ENCODE peak calls at places on chromosome 1, in ten cellular contexts. One of them, this sample, is unnamed.

GRCh38 chr1:155273134-155273982 is at the start of gene CLK2:
- DNase-seq in cardiac muscle cell: peak
- DNase-seq in left lung: peak
- DNase-seq in GM10248: peak
- DNase-seq in IMR-90: peak
- DNase-seq in HCT116: peak
- DNase-seq in stomach: peak
- DNase-seq in neural progenitor cell: peak
- DNase-seq in ovary: peak
- DNase-seq in B cell: peak
- DNase-seq in this sample: peak

GRCh38 chr1:9282436-9282955 is 10.2 kb upstream of the SPSB1 start:
- DNase-seq in cardiac muscle cell: no peak
- DNase-seq in left lung: no peak
- DNase-seq in HCT116: no peak
- DNase-seq in ovary: no peak
- DNase-seq in neural progenitor cell: no peak
- DNase-seq in stomach: no peak
- DNase-seq in B cell: no peak
- DNase-seq in GM10248: no peak
- DNase-seq in IMR-90: no peak
- DNase-seq in this sample: no peak

GRCh38 chr1:97844552-97845089 is 76.2 kb downstream of the DPYD start:
- DNase-seq in cardiac muscle cell: no peak
- DNase-seq in B cell: no peak
- DNase-seq in IMR-90: no peak
- DNase-seq in HCT116: no peak
- DNase-seq in stomach: no peak
- DNase-seq in ovary: no peak
- DNase-seq in GM10248: no peak
- DNase-seq in left lung: peak
- DNase-seq in neural progenitor cell: no peak
- DNase-seq in this sample: no peak

GRCh38 chr1:44084998-44085675 is 33.5 kb upstream of the KLF17 start:
- DNase-seq in neural progenitor cell: no peak
- DNase-seq in GM10248: no peak
- DNase-seq in stomach: no peak
- DNase-seq in B cell: no peak
- DNase-seq in left lung: no peak
- DNase-seq in IMR-90: peak
- DNase-seq in cardiac muscle cell: peak
- DNase-seq in HCT116: peak
- DNase-seq in ovary: no peak
- DNase-seq in this sample: no peak

GRCh38 chr1:114554577-114554976 is 26.8 kb downstream of the BCAS2 start:
- DNase-seq in IMR-90: no peak
- DNase-seq in cardiac muscle cell: no peak
- DNase-seq in ovary: no peak
- DNase-seq in HCT116: no peak
- DNase-seq in stomach: no peak
- DNase-seq in GM10248: no peak
- DNase-seq in left lung: no peak
- DNase-seq in neural progenitor cell: no peak
- DNase-seq in B cell: no peak
- DNase-seq in this sample: no peak

GRCh38 chr1:205261946-205262668 is 34.4 kb downstream of the TMCC2 start:
- DNase-seq in neural progenitor cell: no peak
- DNase-seq in cardiac muscle cell: peak
- DNase-seq in ovary: no peak
- DNase-seq in stomach: no peak
- DNase-seq in left lung: no peak
- DNase-seq in HCT116: no peak
- DNase-seq in IMR-90: peak
- DNase-seq in B cell: no peak
- DNase-seq in GM10248: no peak
- DNase-seq in this sample: no peak

GRCh38 chr1:192795913-192796312 is 12.9 kb upstream of the RGS2 start:
- DNase-seq in left lung: no peak
- DNase-seq in IMR-90: no peak
- DNase-seq in HCT116: no peak
- DNase-seq in neural progenitor cell: no peak
- DNase-seq in cardiac muscle cell: no peak
- DNase-seq in stomach: no peak
- DNase-seq in B cell: no peak
- DNase-seq in GM10248: no peak
- DNase-seq in ovary: no peak
- DNase-seq in this sample: no peak

GRCh38 chr1:232891116-232891515 is 59.3 kb upstream of the NTPCR start:
- DNase-seq in GM10248: no peak
- DNase-seq in ovary: no peak
- DNase-seq in IMR-90: peak
- DNase-seq in B cell: no peak
- DNase-seq in cardiac muscle cell: peak
- DNase-seq in neural progenitor cell: no peak
- DNase-seq in HCT116: no peak
- DNase-seq in stomach: no peak
- DNase-seq in left lung: no peak
- DNase-seq in this sample: no peak

GRCh38 chr1:11784993-11785769 is 20.6 kb downstream of the MTHFR start:
- DNase-seq in left lung: peak
- DNase-seq in cardiac muscle cell: peak
- DNase-seq in IMR-90: peak
- DNase-seq in B cell: peak
- DNase-seq in neural progenitor cell: peak
- DNase-seq in ovary: peak
- DNase-seq in GM10248: peak
- DNase-seq in stomach: peak
- DNase-seq in HCT116: peak
- DNase-seq in this sample: no peak

GRCh38 chr1:8763888-8764287 is 53.6 kb downstream of the RERE start:
- DNase-seq in cardiac muscle cell: peak
- DNase-seq in stomach: no peak
- DNase-seq in left lung: no peak
- DNase-seq in neural progenitor cell: peak
- DNase-seq in B cell: peak
- DNase-seq in IMR-90: peak
- DNase-seq in GM10248: peak
- DNase-seq in ovary: no peak
- DNase-seq in HCT116: no peak
- DNase-seq in this sample: no peak

GRCh38 chr1:197355248-197355995 is 87.4 kb downstream of the CRB1 start:
- DNase-seq in neural progenitor cell: no peak
- DNase-seq in B cell: no peak
- DNase-seq in IMR-90: no peak
- DNase-seq in stomach: no peak
- DNase-seq in HCT116: no peak
- DNase-seq in GM10248: no peak
- DNase-seq in left lung: peak
- DNase-seq in cardiac muscle cell: no peak
- DNase-seq in ovary: no peak
- DNase-seq in this sample: no peak

GRCh38 chr1:110196917-110197782 is 13.0 kb upstream of the KCNC4 start:
- DNase-seq in B cell: peak
- DNase-seq in ovary: no peak
- DNase-seq in IMR-90: peak
- DNase-seq in stomach: peak
- DNase-seq in cardiac muscle cell: peak
- DNase-seq in neural progenitor cell: peak
- DNase-seq in HCT116: peak
- DNase-seq in left lung: no peak
- DNase-seq in GM10248: peak
- DNase-seq in this sample: no peak

GRCh38 chr1:233627376-233627775 is 13.5 kb downstream of the KCNK1 start:
- DNase-seq in ovary: no peak
- DNase-seq in left lung: no peak
- DNase-seq in neural progenitor cell: no peak
- DNase-seq in stomach: no peak
- DNase-seq in HCT116: no peak
- DNase-seq in GM10248: no peak
- DNase-seq in B cell: no peak
- DNase-seq in IMR-90: no peak
- DNase-seq in cardiac muscle cell: no peak
- DNase-seq in this sample: no peak

DNA sequence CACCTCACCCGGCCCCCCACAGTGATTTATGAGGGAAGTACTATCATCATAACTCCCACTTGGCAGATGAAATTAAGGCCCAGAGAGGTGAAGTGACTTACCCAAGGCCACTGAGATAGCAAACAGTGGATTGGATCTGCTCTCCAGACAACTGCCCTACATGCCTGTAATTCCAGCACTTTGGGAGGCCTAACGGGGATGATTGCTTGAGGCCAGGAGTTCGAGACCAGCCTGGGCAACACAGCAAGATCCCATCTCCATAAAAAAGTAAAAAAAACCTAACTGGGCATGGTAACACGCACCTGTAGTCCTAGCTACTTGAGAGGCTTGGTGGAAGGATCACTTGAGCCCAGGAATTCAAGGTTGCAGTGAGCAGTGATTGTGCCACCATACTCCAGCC is 14.2 kb upstream of the RNF19B start:
- DNase-seq in GM10248: no peak
- DNase-seq in ovary: no peak
- DNase-seq in IMR-90: no peak
- DNase-seq in HCT116: no peak
- DNase-seq in stomach: no peak
- DNase-seq in neural progenitor cell: no peak
- DNase-seq in left lung: no peak
- DNase-seq in B cell: no peak
- DNase-seq in cardiac muscle cell: no peak
- DNase-seq in this sample: no peak
- TF ChIP-seq CTCF in GM10248: no peak
- TF ChIP-seq CTCF in ovary: no peak
- TF ChIP-seq CTCF in IMR-90: no peak
- TF ChIP-seq CTCF in HCT116: no peak
- TF ChIP-seq CTCF in stomach: no peak
- TF ChIP-seq CTCF in neural progenitor cell: no peak
- TF ChIP-seq CTCF in left lung: no peak
- TF ChIP-seq CTCF in B cell: no peak
- TF ChIP-seq CTCF in cardiac muscle cell: no peak
- TF ChIP-seq CTCF in this sample: no peak

GRCh38 chr1:209335090-209335692 is 248.3 kb upstream of the CAMK1G start:
- DNase-seq in neural progenitor cell: peak
- DNase-seq in ovary: no peak
- DNase-seq in GM10248: peak
- DNase-seq in HCT116: peak
- DNase-seq in IMR-90: peak
- DNase-seq in B cell: no peak
- DNase-seq in left lung: no peak
- DNase-seq in stomach: peak
- DNase-seq in cardiac muscle cell: peak
- DNase-seq in this sample: no peak
- TF ChIP-seq CTCF in neural progenitor cell: peak
- TF ChIP-seq CTCF in ovary: no peak
- TF ChIP-seq CTCF in GM10248: peak
- TF ChIP-seq CTCF in HCT116: peak
- TF ChIP-seq CTCF in IMR-90: peak
- TF ChIP-seq CTCF in B cell: peak
- TF ChIP-seq CTCF in left lung: peak
- TF ChIP-seq CTCF in stomach: peak
- TF ChIP-seq CTCF in cardiac muscle cell: peak
- TF ChIP-seq CTCF in this sample: peak

GRCh38 chr1:34870395-34870794 is 10.8 kb upstream of the SMIM12 start:
- DNase-seq in ovary: no peak
- DNase-seq in left lung: no peak
- DNase-seq in HCT116: no peak
- DNase-seq in IMR-90: no peak
- DNase-seq in neural progenitor cell: peak
- DNase-seq in GM10248: no peak
- DNase-seq in B cell: no peak
- DNase-seq in stomach: no peak
- DNase-seq in cardiac muscle cell: no peak
- DNase-seq in this sample: no peak
- TF ChIP-seq CTCF in ovary: no peak
- TF ChIP-seq CTCF in left lung: no peak
- TF ChIP-seq CTCF in HCT116: no peak
- TF ChIP-seq CTCF in IMR-90: no peak
- TF ChIP-seq CTCF in neural progenitor cell: no peak
- TF ChIP-seq CTCF in GM10248: no peak
- TF ChIP-seq CTCF in B cell: no peak
- TF ChIP-seq CTCF in stomach: no peak
- TF ChIP-seq CTCF in cardiac muscle cell: no peak
- TF ChIP-seq CTCF in this sample: no peak

DNA sequence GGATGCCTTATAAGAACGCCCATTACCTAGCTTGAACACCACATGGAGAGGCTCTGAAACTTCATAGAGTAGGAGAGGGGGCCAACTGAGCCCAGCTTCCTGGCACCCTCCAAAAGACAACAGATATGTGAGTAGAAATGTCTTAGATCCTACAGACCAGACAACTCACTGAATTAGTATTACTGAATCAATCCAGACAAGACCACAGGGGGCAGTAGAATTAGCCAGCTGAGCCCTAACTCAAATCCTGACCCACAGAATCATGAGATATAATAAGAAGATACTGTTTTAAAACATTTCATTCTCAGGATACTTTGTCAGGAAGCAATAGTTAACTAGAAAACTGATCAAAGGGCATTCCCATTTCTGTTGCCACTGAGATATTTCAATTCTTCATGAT is 45.8 kb upstream of the C1orf21 start:
- DNase-seq in left lung: no peak
- DNase-seq in GM10248: no peak
- DNase-seq in HCT116: no peak
- DNase-seq in stomach: no peak
- DNase-seq in neural progenitor cell: no peak
- DNase-seq in B cell: no peak
- DNase-seq in ovary: no peak
- DNase-seq in IMR-90: no peak
- DNase-seq in cardiac muscle cell: no peak
- DNase-seq in this sample: no peak
- TF ChIP-seq CTCF in left lung: no peak
- TF ChIP-seq CTCF in GM10248: no peak
- TF ChIP-seq CTCF in HCT116: peak
- TF ChIP-seq CTCF in stomach: no peak
- TF ChIP-seq CTCF in neural progenitor cell: peak
- TF ChIP-seq CTCF in B cell: no peak
- TF ChIP-seq CTCF in ovary: no peak
- TF ChIP-seq CTCF in IMR-90: peak
- TF ChIP-seq CTCF in cardiac muscle cell: peak
- TF ChIP-seq CTCF in this sample: no peak

GRCh38 chr1:156583821-156584622 is 4.5 kb downstream of the TTC24 start:
- DNase-seq in ovary: peak
- DNase-seq in GM10248: peak
- DNase-seq in neural progenitor cell: peak
- DNase-seq in stomach: peak
- DNase-seq in B cell: peak
- DNase-seq in left lung: no peak
- DNase-seq in HCT116: peak
- DNase-seq in IMR-90: peak
- DNase-seq in cardiac muscle cell: peak
- DNase-seq in this sample: peak
- TF ChIP-seq CTCF in ovary: peak
- TF ChIP-seq CTCF in GM10248: peak
- TF ChIP-seq CTCF in neural progenitor cell: peak
- TF ChIP-seq CTCF in stomach: peak
- TF ChIP-seq CTCF in B cell: peak
- TF ChIP-seq CTCF in left lung: peak
- TF ChIP-seq CTCF in HCT116: peak
- TF ChIP-seq CTCF in IMR-90: peak
- TF ChIP-seq CTCF in cardiac muscle cell: peak
- TF ChIP-seq CTCF in this sample: peak